ENCODE peak calls at places on chromosomes 4 and X, in four cellular contexts. A is amniotic stem cell; X is tibial nerve; R is stimulated activated naive CD8-positive, alpha-beta T cell treated with anti-CD3 and anti-CD28 coated beads, Interleukin-15, Interleukin-2, amounts not matched to agents 100 U/mL and 50 U/mL, for 24 hours. D is an unnamed sample.

GRCh38 chr4:90025248-90025647 is 101.9 kb upstream of the CCSER1 start:
- DNase-seq in A (no peak), X (no peak), R (no peak), D (no peak)

GRCh38 chr4:105327222-105327621 is 146.6 kb downstream of the PPA2 start:
- DNase-seq in A (no peak), X (no peak), R (no peak), D (no peak)

GRCh38 chr4:169005453-169006099 is 4.5 kb downstream of the CBR4 start:
- DNase-seq in A (no peak), X (no peak), R (no peak), D (no peak)

GRCh38 chr4:154958621-154959358 is 177.7 kb downstream of the RBM46 start:
- DNase-seq in A (no peak), X (peak), R (no peak), D (no peak)

GRCh38 chr4:336893-337142 is 796 bp upstream of the ZNF141 start:
- DNase-seq in A (no peak), X (no peak), R (no peak), D (no peak)

GRCh38 chr4:25816591-25817058 is 46.2 kb downstream of the SEL1L3 start:
- DNase-seq in A (no peak), X (no peak), R (no peak), D (no peak)

GRCh38 chr4:128242601-128243000 is 45.0 kb downstream of the PGRMC2 start:
- DNase-seq in A (no peak), X (no peak), R (no peak), D (no peak)

GRCh38 chr4:180695851-180696250 is 1547.4 kb upstream of the TENM3 start:
- DNase-seq in A (peak), X (no peak), R (no peak), D (no peak)

GRCh38 chrX:13099121-13099520 is 54.7 kb upstream of the FAM9C start:
- DNase-seq in A (no peak), X (no peak), R (no peak), D (peak)

GRCh38 chr4:2800691-2801596 is 8.1 kb downstream of the SH3BP2 start:
- DNase-seq in A (no peak), X (peak), R (peak), D (no peak)

GRCh38 chrX:135421537-135421931 is 210 bp upstream of the SMIM10L2A start:
- DNase-seq in A (no peak), X (peak), R (peak), D (peak)

GRCh38 chr4:155954939-155955338 is 1.3 kb upstream of the CTSO start:
- DNase-seq in A (no peak), X (no peak), R (no peak), D (no peak)

GRCh38 chr4:47482326-47482725 is 2.7 kb upstream of the ATP10D start:
- DNase-seq in A (no peak), X (no peak), R (no peak), D (no peak)

GRCh38 chr4:39406763-39407583 is at the start of gene KLB:
- DNase-seq in A (no peak), X (no peak), R (no peak), D (no peak)

GRCh38 chrX:129843209-129843458 is 552 bp downstream of the ZDHHC9 start:
- DNase-seq in A (no peak), X (no peak), R (no peak), D (no peak)

GRCh38 chr4:6263541-6264540 is 5.8 kb upstream of the WFS1 start:
- DNase-seq in A (no peak), X (no peak), R (no peak), D (no peak)

GRCh38 chrX:1500701-1501624 is 36.0 kb downstream of the P2RY8 start:
- DNase-seq in A (no peak), X (no peak), R (no peak), D (no peak)

GRCh38 chrX:114134465-114134864 is 449.4 kb upstream of the HTR2C start:
- DNase-seq in A (no peak), X (no peak), R (no peak), D (no peak)

GRCh38 chr4:26493461-26493860 is 3.2 kb upstream of the CCKAR start:
- DNase-seq in A (no peak), X (no peak), R (no peak), D (no peak)

GRCh38 chr4:20418865-20419451 is 167.3 kb downstream of the SLIT2 start:
- DNase-seq in A (peak), X (no peak), R (no peak), D (peak)

GRCh38 chrX:8914636-8915035 is 113.5 kb upstream of the FAM9A start:
- DNase-seq in A (no peak), X (no peak), R (no peak), D (no peak)

GRCh38 chr4:135515295-135515694 is 1313.7 kb upstream of the PABPC4L start:
- DNase-seq in A (no peak), X (no peak), R (no peak), D (no peak)

GRCh38 chr4:55475394-55476243 is 71.1 kb downstream of the CLOCK start:
- DNase-seq in A (no peak), X (no peak), R (no peak), D (no peak)

GRCh38 chr4:7414046-7414445 is 20.7 kb downstream of the PSAPL1 start:
- DNase-seq in A (no peak), X (no peak), R (no peak), D (no peak)

D was measured in pulmonary artery endothelial cell.